ENCODE peak calls at places on chromosomes 12 and 14, in seven cellular contexts. R is EL, E is LoVo, D is AG20443, Q is neural crest cell, O is lower leg skin, A is T-helper 9 cell. S is an unnamed sample.

GRCh38 chr14:58643366-58643765 is 5.6 kb downstream of the DACT1 start:
- DNase-seq in R (no peak), E (no peak), D (no peak), Q (no peak), O (no peak), A (no peak), S (no peak)

GRCh38 chr12:113154351-113154973 is 4.9 kb downstream of the CFAP73 start:
- DNase-seq in R (peak), E (no peak), D (peak), Q (no peak), O (no peak), A (no peak), S (no peak)

GRCh38 chr12:54587315-54587821 is 1.1 kb downstream of the PPP1R1A start:
- DNase-seq in R (no peak), E (no peak), D (no peak), Q (no peak), O (no peak), A (no peak), S (no peak)

GRCh38 chr12:89556976-89557375 is 31.1 kb upstream of the POC1B start:
- DNase-seq in R (no peak), E (peak), D (no peak), Q (no peak), O (no peak), A (no peak), S (no peak)

GRCh38 chr12:80622271-80622670 is 85.2 kb upstream of the MYF6 start:
- DNase-seq in R (peak), E (no peak), D (no peak), Q (no peak), O (no peak), A (no peak), S (no peak)

GRCh38 chr12:64028541-64028940 is 184.0 kb downstream of the SRGAP1 start:
- DNase-seq in R (peak), E (no peak), D (peak), Q (no peak), O (no peak), A (no peak), S (no peak)

GRCh38 chr14:55804198-55804553 is 224.2 kb downstream of the KTN1 start:
- DNase-seq in R (no peak), E (no peak), D (no peak), Q (no peak), O (no peak), A (no peak), S (no peak)

GRCh38 chr14:61322799-61323290 is 1.5 kb downstream of the PRKCH start:
- DNase-seq in R (peak), E (peak), D (no peak), Q (no peak), O (peak), A (no peak), S (no peak)

GRCh38 chr14:61140271-61140670 is 140.9 kb downstream of the TMEM30B start:
- DNase-seq in R (no peak), E (no peak), D (no peak), Q (no peak), O (no peak), A (no peak), S (no peak)

GRCh38 chr14:23483216-23483854 is 13.8 kb downstream of the NGDN start:
- DNase-seq in R (peak), E (no peak), D (peak), Q (peak), O (no peak), A (no peak), S (no peak)

GRCh38 chr12:121003650-121004049 is 12.6 kb downstream of the C12orf43 start:
- DNase-seq in R (no peak), E (no peak), D (no peak), Q (no peak), O (no peak), A (no peak), S (no peak)

GRCh38 chr14:28596336-28596735 is 170.3 kb upstream of the FOXG1 start:
- DNase-seq in R (no peak), E (no peak), D (no peak), Q (no peak), O (no peak), A (no peak), S (no peak)

GRCh38 chr14:97077253-97077653 is 280.1 kb downstream of the VRK1 start:
- DNase-seq in R (no peak), E (no peak), D (no peak), Q (no peak), O (peak), A (no peak), S (no peak)